ENCODE peak calls at places on chromosomes 2 and 18, in ten cellular contexts. A is stomach; Q is kidney; U is mammary epithelial cell; O is left ventricle myocardium inferior; N is PC-9; W is hepatocyte; P is fibroblast of lung; X is CD8-positive, alpha-beta T cell; E is heart left ventricle. G is an unnamed sample.

GRCh38 chr2:101253713-101254085 is 1.0 kb downstream of the CNOT11 start:
- DNase-seq in P (no peak), O (no peak), U (no peak), A (no peak), N (no peak), W (no peak), Q (no peak), E (no peak), X (no peak), G (no peak)

GRCh38 chr2:44170337-44170736 is 1.7 kb downstream of the PPM1B start:
- DNase-seq in O (no peak), Q (no peak), X (no peak), P (peak), W (peak), U (peak), A (no peak), E (no peak), N (no peak), G (no peak)

GRCh38 chr2:168731550-168732128 is 70.8 kb upstream of the NOSTRIN start:
- DNase-seq in Q (no peak), X (no peak), W (no peak), E (no peak), A (no peak), N (no peak), P (no peak), U (peak), O (no peak), G (no peak)

GRCh38 chr2:57890462-57890861 is 156.1 kb upstream of the VRK2 start:
- DNase-seq in U (peak), E (no peak), A (no peak), N (no peak), P (peak), X (no peak), O (no peak), Q (no peak), W (peak), G (no peak)

GRCh38 chr18:75896865-75897264 is 469.4 kb upstream of the SMIM21 start:
- DNase-seq in U (peak), N (no peak), X (no peak), O (no peak), A (no peak), W (peak), E (no peak), P (no peak), Q (no peak), G (no peak)

GRCh38 chr2:134782792-134783191 is 55.6 kb upstream of the ACMSD start:
- DNase-seq in A (no peak), O (no peak), W (peak), E (no peak), X (no peak), N (peak), U (peak), Q (no peak), P (peak), G (no peak)

GRCh38 chr18:44246001-44246400 is 434.7 kb upstream of the SETBP1 start:
- DNase-seq in Q (no peak), X (no peak), U (no peak), E (no peak), W (peak), A (no peak), N (no peak), P (peak), O (no peak), G (no peak)

GRCh38 chr2:70094171-70094977 is 7.1 kb downstream of the PCBP1 start:
- DNase-seq in U (no peak), Q (no peak), X (no peak), P (no peak), W (no peak), E (no peak), A (no peak), N (no peak), O (no peak), G (no peak)

GRCh38 chr2:46198164-46198883 is 98.9 kb upstream of the EPAS1 start:
- DNase-seq in O (no peak), P (no peak), U (peak), E (no peak), W (no peak), N (no peak), X (no peak), Q (no peak), A (no peak), G (no peak)

GRCh38 chr2:32061973-32062861 is 1.1 kb upstream of the SPAST start:
- DNase-seq in P (peak), N (peak), X (no peak), W (peak), U (peak), A (peak), E (no peak), Q (no peak), O (peak), G (peak)

GRCh38 chr2:5978352-5978751 is 286.2 kb downstream of the SOX11 start:
- DNase-seq in P (no peak), N (no peak), O (no peak), W (no peak), X (no peak), E (no peak), Q (no peak), A (no peak), U (no peak), G (no peak)

GRCh38 chr2:25491966-25492532 is 150.3 kb upstream of the DNMT3A start:
- DNase-seq in A (no peak), W (peak), X (no peak), U (no peak), N (no peak), P (peak), O (no peak), Q (no peak), E (no peak), G (no peak)

GRCh38 chr2:62071126-62071598 is 124.8 kb upstream of the B3GNT2 start:
- DNase-seq in A (no peak), P (no peak), X (no peak), W (no peak), U (no peak), Q (no peak), O (no peak), N (no peak), E (no peak), G (no peak)

GRCh38 chr18:4360221-4360715 is 94.8 kb downstream of the DLGAP1 start:
- DNase-seq in N (no peak), Q (no peak), W (no peak), P (no peak), O (no peak), X (no peak), U (no peak), E (no peak), A (no peak), G (no peak)

GRCh38 chr2:126910637-126911036 is 11.9 kb downstream of the TEX51 start:
- DNase-seq in A (no peak), E (no peak), W (no peak), N (no peak), P (no peak), X (no peak), Q (no peak), O (no peak), U (no peak), G (no peak)

GRCh38 chr2:64615206-64615763 is 38.4 kb downstream of the SERTAD2 start:
- DNase-seq in A (no peak), E (no peak), W (no peak), O (no peak), U (no peak), Q (no peak), X (peak), P (no peak), N (no peak), G (no peak)

GRCh38 chr2:229164545-229165249 is 106.4 kb downstream of the PID1 start:
- DNase-seq in E (no peak), X (no peak), P (peak), N (no peak), Q (no peak), U (no peak), W (peak), O (no peak), A (no peak), G (no peak)

GRCh38 chr2:238108423-238109201 is 8.5 kb downstream of the ESPNL start:
- DNase-seq in E (peak), P (no peak), W (peak), O (no peak), Q (peak), N (no peak), U (no peak), A (no peak), X (no peak), G (no peak)

GRCh38 chr18:49231541-49231940 is 228.9 kb downstream of the DYM start:
- DNase-seq in A (no peak), X (no peak), N (no peak), E (no peak), O (no peak), U (no peak), W (no peak), Q (no peak), P (no peak), G (no peak)

GRCh38 chr2:125172181-125172580 is 1147.1 kb downstream of the CNTNAP5 start:
- DNase-seq in A (no peak), W (no peak), U (no peak), X (no peak), N (no peak), P (peak), O (no peak), Q (no peak), E (no peak), G (no peak)

GRCh38 chr2:182078988-182079602 is 93.4 kb downstream of the PPP1R1C start:
- DNase-seq in W (no peak), E (no peak), U (no peak), Q (no peak), O (no peak), N (no peak), A (no peak), X (no peak), P (no peak), G (no peak)

GRCh38 chr2:208037564-208038487 is 12.5 kb upstream of the PLEKHM3 start:
- DNase-seq in E (no peak), A (no peak), U (no peak), X (no peak), O (no peak), W (no peak), N (no peak), P (no peak), Q (no peak), G (no peak)

GRCh38 chr2:208039661-208040060 is 14.3 kb upstream of the PLEKHM3 start:
- DNase-seq in U (no peak), A (no peak), Q (no peak), X (no peak), W (peak), O (no peak), N (no peak), E (no peak), P (no peak), G (no peak)

GRCh38 chr2:208042450-208042849 is 17.1 kb upstream of the PLEKHM3 start:
- DNase-seq in E (no peak), X (no peak), A (no peak), P (no peak), W (no peak), O (no peak), U (no peak), N (no peak), Q (no peak), G (no peak)

GRCh38 chr2:208042041-208042440 is 16.7 kb upstream of the PLEKHM3 start:
- DNase-seq in P (peak), E (no peak), N (no peak), A (no peak), Q (no peak), X (no peak), O (no peak), W (peak), U (no peak), G (no peak)

DNA sequence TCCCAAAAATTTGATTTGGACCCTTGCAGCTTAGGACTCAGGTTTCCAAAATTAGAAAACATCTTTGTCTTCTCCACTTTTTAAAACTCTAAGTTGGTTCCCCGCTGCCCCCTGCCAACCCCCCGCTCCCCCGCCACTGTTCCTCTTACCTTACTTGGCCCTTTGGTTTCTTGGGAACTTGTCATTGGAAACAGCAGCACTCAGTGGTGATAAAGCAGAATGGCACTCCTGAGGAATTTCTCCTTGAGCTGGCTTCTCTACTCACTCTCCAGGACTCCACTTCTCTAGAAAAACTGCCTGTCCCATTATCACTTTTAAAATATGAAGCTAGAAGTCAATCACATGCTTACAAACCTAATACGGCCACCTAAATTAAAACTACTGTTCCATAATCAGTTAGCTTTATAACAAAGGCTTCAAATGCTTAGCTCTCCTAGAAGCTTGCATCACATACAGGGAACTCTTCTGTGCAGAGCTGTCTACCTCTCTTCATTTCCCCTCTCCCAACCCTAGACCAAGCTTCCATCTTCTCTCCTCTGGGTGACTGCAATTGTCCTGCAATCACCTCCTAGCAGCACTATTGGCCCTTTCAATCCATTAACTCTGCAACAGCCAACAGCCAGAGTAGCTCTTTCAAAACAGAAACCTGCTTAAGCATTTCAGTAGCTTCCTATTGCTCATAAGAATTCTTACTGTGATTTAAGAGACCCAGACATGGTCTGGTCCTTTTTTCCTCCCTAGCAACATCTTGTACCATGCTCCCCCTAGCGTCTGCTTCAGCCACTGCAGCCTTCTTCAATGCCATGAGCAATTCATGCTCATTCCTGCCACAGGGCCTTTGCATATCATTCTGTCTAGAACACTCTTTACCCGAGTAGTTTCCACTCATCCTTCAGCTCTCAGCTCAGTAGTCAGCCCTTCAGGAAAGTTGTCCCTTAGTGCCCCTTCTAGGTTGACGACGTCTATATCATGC is 15.2 kb upstream of the PLEKHM3 start:
- DNase-seq in E (peak), P (peak), Q (peak), X (peak), O (peak), U (peak), N (peak), W (peak), A (peak), G (peak)
- H3K27ac ChIP-seq in E (no peak), P (no peak), Q (no peak), X (no peak), O (no peak), U (no peak), N (no peak), W (peak), A (no peak), G (no peak)

DNA sequence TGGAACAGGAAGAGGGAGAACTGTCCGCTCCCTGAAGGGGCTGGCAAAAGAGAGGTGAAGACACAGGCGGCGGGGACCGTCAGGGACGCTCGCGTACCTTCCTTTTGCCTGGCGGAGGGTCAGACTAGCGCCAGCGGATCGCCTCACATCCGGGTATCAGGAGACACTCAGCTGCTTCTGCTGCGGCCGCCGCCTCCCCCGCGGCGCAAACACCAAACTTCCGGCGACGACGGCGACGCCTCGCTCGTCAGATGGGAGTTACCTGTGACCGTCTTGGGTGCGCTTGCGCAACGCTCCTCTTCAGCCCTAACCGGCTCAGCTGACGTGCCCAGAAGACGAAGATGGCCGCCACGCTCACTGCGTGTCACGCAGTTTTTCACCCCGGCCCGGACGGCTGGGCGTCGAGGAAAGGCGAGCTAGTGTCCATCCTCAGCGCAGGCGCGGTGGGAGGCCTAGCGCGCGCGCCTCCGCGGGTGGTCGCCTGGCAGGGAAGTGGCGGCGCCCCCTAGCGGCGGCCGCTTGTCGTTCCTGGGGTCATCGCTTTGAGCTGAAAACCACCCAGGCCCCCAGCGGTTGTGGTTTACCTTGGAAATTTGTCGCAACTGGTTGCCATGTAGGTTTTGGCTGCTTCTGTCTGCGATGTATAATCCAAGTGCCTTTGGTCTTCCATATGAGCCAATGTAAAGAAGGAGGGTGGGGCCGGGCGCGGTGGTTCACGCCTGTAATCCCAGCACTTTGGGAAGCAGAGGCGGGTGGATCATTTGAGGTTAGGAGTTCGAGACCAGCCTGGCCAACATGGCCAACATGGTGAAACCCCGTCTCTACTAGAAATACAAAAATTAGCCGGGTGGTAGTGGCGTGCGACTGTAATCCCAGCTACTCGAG is at the start of gene ESCO1:
- DNase-seq in O (peak), E (peak), P (peak), X (peak), Q (peak), U (peak), A (peak), N (peak), W (peak), G (peak)
- H3K27ac ChIP-seq in O (peak), E (peak), P (peak), X (peak), Q (peak), U (peak), A (peak), N (peak), W (peak), G (peak)

DNA sequence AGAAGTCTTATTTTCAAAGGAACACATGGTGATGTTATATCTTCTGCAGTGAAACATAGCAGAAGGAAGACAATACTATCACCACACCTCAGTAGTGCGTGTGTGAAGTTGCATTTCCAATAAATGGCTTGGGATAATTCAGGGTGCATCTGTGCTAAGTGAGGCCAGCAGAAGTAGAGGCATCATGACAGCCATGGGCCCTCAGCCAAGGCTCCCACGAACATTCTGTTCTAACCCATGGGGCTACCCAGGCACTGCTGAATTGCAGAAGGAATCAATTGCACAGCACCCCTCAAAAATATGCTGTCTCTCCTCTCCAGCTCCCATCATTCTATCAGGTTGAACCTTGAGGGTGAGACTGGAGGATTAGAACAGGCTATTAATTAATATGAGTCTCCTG is 139.5 kb downstream of the RIF1 start:
- DNase-seq in Q (no peak), P (no peak), E (no peak), U (no peak), A (no peak), N (no peak), X (no peak), O (no peak), W (no peak), G (no peak)
- H3K27ac ChIP-seq in Q (no peak), P (no peak), E (no peak), U (no peak), A (no peak), N (no peak), X (no peak), O (no peak), W (no peak), G (no peak)

DNA sequence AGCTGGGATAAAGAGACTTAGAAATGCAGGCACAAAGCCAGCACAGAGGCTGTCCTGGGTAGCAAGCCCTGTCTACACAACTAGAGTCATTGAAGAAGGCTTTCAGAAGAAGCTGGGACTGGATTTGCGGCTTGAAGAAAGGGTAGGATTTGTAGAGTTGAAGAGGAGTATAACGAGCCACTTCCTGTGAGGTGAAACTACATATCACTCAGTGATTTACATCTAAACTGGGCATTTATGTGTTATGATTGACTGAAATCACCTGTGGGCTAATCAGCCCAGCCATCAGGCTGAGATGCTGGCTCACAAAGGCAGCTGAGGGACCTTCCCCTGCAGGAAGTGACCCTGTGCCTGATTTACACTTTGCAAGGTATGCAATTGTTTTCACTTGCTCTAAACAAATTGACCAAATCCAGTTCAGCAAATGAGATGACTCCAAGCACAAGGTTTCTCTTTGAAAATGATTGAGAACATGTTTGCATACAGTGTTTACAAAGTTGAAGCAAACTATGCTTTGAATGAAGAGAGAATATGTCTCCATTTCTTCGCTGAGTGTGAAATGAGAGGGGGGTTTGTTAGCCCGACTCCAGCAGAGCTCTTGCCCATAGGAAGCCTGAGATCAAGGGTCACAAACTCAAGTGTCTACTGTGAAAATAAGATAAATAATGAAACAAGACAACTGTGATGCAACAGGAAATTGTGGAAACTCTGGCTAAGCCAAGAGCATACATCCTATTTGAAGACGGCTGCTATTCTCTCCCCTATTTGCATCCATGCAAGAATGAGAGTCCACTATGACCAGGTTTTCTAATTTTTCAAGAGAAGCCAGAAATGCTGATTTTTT is 69.3 kb upstream of the HK2 start:
- DNase-seq in P (peak), W (no peak), N (no peak), U (no peak), E (no peak), X (no peak), A (no peak), Q (no peak), O (no peak), G (peak)
- H3K27ac ChIP-seq in P (no peak), W (no peak), N (no peak), U (no peak), E (no peak), X (no peak), A (no peak), Q (no peak), O (no peak), G (no peak)